ENCODE peak calls at places on chromosome 5, in four cellular contexts. One of them, this sample, is unnamed. For H3K4me1, the result is how much of the 10 kb centered on the place peaks cover.

GRCh38 chr5:103505581-103506305 is 56.8 kb downstream of the NUDT12 start:
- DNase-seq in H1: no peak
- DNase-seq in PC-3: peak
- DNase-seq in fibroblast of lung: peak
- DNase-seq in this sample: no peak

GRCh38 chr5:149596712-149597111 is 15.4 kb downstream of the ARHGEF37 start:
- DNase-seq in H1: no peak
- DNase-seq in fibroblast of lung: no peak
- DNase-seq in PC-3: no peak
- DNase-seq in this sample: no peak

GRCh38 chr5:172113036-172113435 is 75.0 kb downstream of the STK10 start:
- DNase-seq in PC-3: no peak
- DNase-seq in H1: no peak
- DNase-seq in fibroblast of lung: no peak
- DNase-seq in this sample: no peak

GRCh38 chr5:172117977-172118701 is 69.9 kb downstream of the STK10 start:
- DNase-seq in PC-3: no peak
- DNase-seq in fibroblast of lung: no peak
- DNase-seq in H1: no peak
- DNase-seq in this sample: no peak

GRCh38 chr5:54673523-54674225 is 156.1 kb downstream of the SNX18 start:
- DNase-seq in PC-3: no peak
- DNase-seq in H1: no peak
- DNase-seq in fibroblast of lung: no peak
- DNase-seq in this sample: no peak

GRCh38 chr5:96236831-96237230 is 196.2 kb downstream of the PCSK1 start:
- DNase-seq in PC-3: no peak
- DNase-seq in H1: no peak
- DNase-seq in fibroblast of lung: no peak
- DNase-seq in this sample: no peak

GRCh38 chr5:38582662-38583061 is 26.2 kb upstream of the LIFR start:
- DNase-seq in fibroblast of lung: no peak
- DNase-seq in PC-3: no peak
- DNase-seq in H1: no peak
- DNase-seq in this sample: no peak

GRCh38 chr5:160508780-160509361 is 87.2 kb downstream of the PTTG1 start:
- DNase-seq in fibroblast of lung: peak
- DNase-seq in H1: peak
- DNase-seq in PC-3: peak
- DNase-seq in this sample: peak

GRCh38 chr5:75666801-75667200 is 50.4 kb downstream of the POC5 start:
- DNase-seq in PC-3: no peak
- DNase-seq in fibroblast of lung: no peak
- DNase-seq in H1: no peak
- DNase-seq in this sample: no peak

GRCh38 chr5:122661496-122662180 is 113.2 kb upstream of the SNX2 start:
- DNase-seq in H1: no peak
- DNase-seq in PC-3: no peak
- DNase-seq in fibroblast of lung: peak
- DNase-seq in this sample: no peak

GRCh38 chr5:88889165-88890069 is 6.4 kb upstream of the MEF2C start:
- DNase-seq in H1: peak
- DNase-seq in PC-3: peak
- DNase-seq in fibroblast of lung: peak
- DNase-seq in this sample: peak

GRCh38 chr5:34743878-34744277 is 87.8 kb downstream of the RAI14 start:
- DNase-seq in fibroblast of lung: peak
- DNase-seq in PC-3: no peak
- DNase-seq in H1: no peak
- DNase-seq in this sample: peak

GRCh38 chr5:77993799-77994318 is 217.7 kb upstream of the TBCA start:
- DNase-seq in fibroblast of lung: no peak
- DNase-seq in PC-3: no peak
- DNase-seq in H1: no peak
- DNase-seq in this sample: no peak

GRCh38 chr5:68428232-68428811 is 212.8 kb downstream of the PIK3R1 start:
- DNase-seq in PC-3: no peak
- DNase-seq in H1: no peak
- DNase-seq in fibroblast of lung: no peak
- DNase-seq in this sample: no peak

DNA sequence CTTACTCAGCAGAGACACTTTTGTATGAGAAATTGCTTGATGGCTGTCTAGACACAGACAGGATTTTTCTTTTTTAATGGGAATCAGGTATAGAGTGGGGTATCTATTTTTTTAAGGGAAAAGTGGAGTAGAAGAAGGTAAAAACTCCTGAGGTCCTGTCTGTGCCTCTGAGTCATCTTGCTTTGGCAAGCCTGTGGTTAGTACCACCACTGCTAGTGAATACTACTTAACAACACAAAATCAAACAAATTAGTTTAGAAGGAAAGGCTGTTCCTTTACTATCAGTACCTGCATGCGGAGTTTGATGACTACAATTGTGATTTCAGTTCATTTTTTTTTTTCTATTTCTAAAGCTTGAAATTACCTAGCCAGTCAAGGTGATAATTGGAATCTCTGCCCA is 150.9 kb upstream of the PPP1R2B start:
- DNase-seq in fibroblast of lung: no peak
- DNase-seq in H1: no peak
- DNase-seq in PC-3: peak
- DNase-seq in this sample: no peak
- H3K4me1 ChIP-seq in fibroblast of lung: under half
- H3K4me1 ChIP-seq in H1: under half
- H3K4me1 ChIP-seq in PC-3: under half
- H3K4me1 ChIP-seq in this sample: under half

GRCh38 chr5:173884402-173885053 is 3.6 kb upstream of the CPEB4 start:
- DNase-seq in H1: no peak
- DNase-seq in PC-3: no peak
- DNase-seq in fibroblast of lung: no peak
- DNase-seq in this sample: peak

GRCh38 chr5:173883347-173883924 is 4.7 kb upstream of the CPEB4 start:
- DNase-seq in fibroblast of lung: no peak
- DNase-seq in H1: no peak
- DNase-seq in PC-3: no peak
- DNase-seq in this sample: no peak

GRCh38 chr5:173886157-173886556 is 2.0 kb upstream of the CPEB4 start:
- DNase-seq in PC-3: no peak
- DNase-seq in H1: no peak
- DNase-seq in fibroblast of lung: no peak
- DNase-seq in this sample: no peak

GRCh38 chr5:173885481-173886010 is 2.6 kb upstream of the CPEB4 start:
- DNase-seq in fibroblast of lung: no peak
- DNase-seq in PC-3: no peak
- DNase-seq in H1: no peak
- DNase-seq in this sample: peak

DNA sequence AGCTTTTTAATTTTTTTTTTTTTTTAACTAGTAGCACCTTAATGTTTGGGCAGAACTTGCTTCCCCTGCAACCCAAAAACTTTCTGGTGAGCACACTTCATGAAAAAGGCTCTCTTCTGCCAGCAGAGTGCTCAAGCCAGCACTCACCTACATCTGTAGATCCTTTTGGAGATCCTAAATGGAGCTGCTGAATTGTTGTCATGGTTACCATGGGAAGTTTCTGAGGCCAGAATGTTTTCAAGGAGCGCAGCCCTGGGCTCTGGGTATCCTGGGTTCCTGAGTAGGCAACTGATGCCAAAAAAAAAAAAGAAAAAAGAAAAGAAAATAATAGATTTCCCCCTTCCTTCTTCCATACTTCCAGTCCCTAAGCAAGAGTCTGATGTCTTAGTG is 3.1 kb upstream of the CPEB4 start:
- DNase-seq in PC-3: no peak
- DNase-seq in fibroblast of lung: no peak
- DNase-seq in H1: no peak
- DNase-seq in this sample: no peak
- H3K4me3 ChIP-seq in PC-3: no peak
- H3K4me3 ChIP-seq in fibroblast of lung: no peak
- H3K4me3 ChIP-seq in H1: no peak
- H3K4me3 ChIP-seq in this sample: no peak

GRCh38 chr5:137179203-137179602 is 319.9 kb downstream of the SPOCK1 start:
- DNase-seq in PC-3: no peak
- DNase-seq in H1: no peak
- DNase-seq in fibroblast of lung: no peak
- DNase-seq in this sample: no peak
- H2AFZ ChIP-seq in PC-3: no peak
- H2AFZ ChIP-seq in H1: no peak
- H2AFZ ChIP-seq in fibroblast of lung: no peak
- H2AFZ ChIP-seq in this sample: no peak

DNA sequence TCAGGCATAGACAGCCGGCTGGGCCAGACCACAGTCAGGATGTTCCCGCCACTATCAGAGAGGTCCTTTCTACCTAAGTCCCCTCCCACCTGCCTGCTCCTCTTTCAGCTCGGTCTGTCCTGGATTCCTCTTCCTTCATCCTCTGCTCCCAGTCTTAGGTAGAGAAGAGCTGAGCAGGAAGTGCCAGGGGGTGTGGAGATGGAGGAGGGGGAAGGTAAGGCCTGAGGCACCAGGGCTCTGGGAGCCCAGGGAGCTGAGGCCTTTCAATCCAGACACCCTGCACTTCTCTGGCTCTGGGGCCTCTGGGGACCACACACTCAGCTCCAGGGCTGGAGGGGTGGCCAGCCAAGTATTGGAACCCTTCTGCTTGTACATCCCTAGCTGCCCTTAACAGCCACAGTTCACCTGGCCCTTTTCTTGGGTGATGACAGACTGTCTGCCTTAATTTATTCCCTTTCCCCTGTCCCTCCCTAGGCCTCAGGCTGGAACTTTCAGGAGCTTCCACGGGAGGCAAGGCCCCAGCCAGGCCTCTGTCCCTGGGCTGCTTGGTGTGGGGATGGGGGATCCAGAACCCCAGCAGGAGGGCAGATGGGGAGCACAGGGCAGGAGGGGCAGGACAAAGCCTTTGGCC is 15.6 kb downstream of the IRF1 start:
- DNase-seq in fibroblast of lung: no peak
- DNase-seq in H1: no peak
- DNase-seq in PC-3: no peak
- DNase-seq in this sample: no peak
- H3K4me1 ChIP-seq in fibroblast of lung: under half
- H3K4me1 ChIP-seq in H1: under half
- H3K4me1 ChIP-seq in PC-3: under half
- H3K4me1 ChIP-seq in this sample: half or more

GRCh38 chr5:71782393-71782770 is 63.3 kb downstream of the CARTPT start:
- DNase-seq in fibroblast of lung: no peak
- DNase-seq in PC-3: no peak
- DNase-seq in H1: no peak
- DNase-seq in this sample: no peak
- H3K4me3 ChIP-seq in fibroblast of lung: peak
- H3K4me3 ChIP-seq in PC-3: no peak
- H3K4me3 ChIP-seq in H1: no peak
- H3K4me3 ChIP-seq in this sample: no peak

GRCh38 chr5:9454012-9454481 is 91.8 kb downstream of the SEMA5A start:
- DNase-seq in PC-3: peak
- DNase-seq in fibroblast of lung: no peak
- DNase-seq in H1: no peak
- DNase-seq in this sample: peak
- H2AFZ ChIP-seq in PC-3: no peak
- H2AFZ ChIP-seq in fibroblast of lung: no peak
- H2AFZ ChIP-seq in H1: no peak
- H2AFZ ChIP-seq in this sample: no peak

GRCh38 chr5:36301858-36302603 is at the start of gene RANBP3L:
- DNase-seq in PC-3: peak
- DNase-seq in fibroblast of lung: peak
- DNase-seq in H1: no peak
- DNase-seq in this sample: peak

GRCh38 chr5:36298546-36298945 is 3.2 kb downstream of the RANBP3L start:
- DNase-seq in PC-3: no peak
- DNase-seq in fibroblast of lung: peak
- DNase-seq in H1: no peak
- DNase-seq in this sample: no peak

GRCh38 chr5:36300181-36300926 is 1.3 kb downstream of the RANBP3L start:
- DNase-seq in PC-3: no peak
- DNase-seq in fibroblast of lung: peak
- DNase-seq in H1: no peak
- DNase-seq in this sample: peak

GRCh38 chr5:36300927-36301540 is 668 bp downstream of the RANBP3L start:
- DNase-seq in H1: no peak
- DNase-seq in fibroblast of lung: no peak
- DNase-seq in PC-3: peak
- DNase-seq in this sample: peak

GRCh38 chr5:36297653-36298052 is 4.0 kb downstream of the RANBP3L start:
- DNase-seq in fibroblast of lung: no peak
- DNase-seq in PC-3: no peak
- DNase-seq in H1: no peak
- DNase-seq in this sample: no peak
- H3K4me1 ChIP-seq in fibroblast of lung: under half
- H3K4me1 ChIP-seq in PC-3: under half
- H3K4me1 ChIP-seq in H1: under half
- H3K4me1 ChIP-seq in this sample: under half

DNA sequence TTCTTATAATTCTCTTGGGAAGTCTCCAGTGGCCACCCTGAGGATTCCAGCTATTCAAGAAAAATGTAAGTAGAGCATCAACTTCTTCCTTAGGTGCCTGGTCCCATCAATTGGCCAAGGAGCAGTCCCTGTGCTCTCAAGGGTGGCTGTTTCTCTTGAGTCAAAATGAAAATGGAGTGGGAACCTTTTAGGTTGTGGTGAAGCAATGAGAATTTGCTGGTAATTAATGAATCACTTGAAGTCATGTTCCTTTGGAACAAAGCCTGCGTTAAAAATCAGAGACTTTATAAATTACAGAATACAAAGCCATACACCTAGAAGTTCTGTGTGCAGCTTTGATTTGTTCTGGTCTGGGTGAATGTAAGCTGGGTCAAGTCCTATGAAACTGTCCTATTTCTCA is 48.9 kb downstream of the IL31RA start:
- DNase-seq in H1: no peak
- DNase-seq in PC-3: no peak
- DNase-seq in fibroblast of lung: no peak
- DNase-seq in this sample: no peak
- H3K4me3 ChIP-seq in H1: no peak
- H3K4me3 ChIP-seq in PC-3: no peak
- H3K4me3 ChIP-seq in fibroblast of lung: no peak
- H3K4me3 ChIP-seq in this sample: no peak